ENCODE peak calls at places on chromosomes 12 and 14, in nine cellular contexts. J, V, M, G, I, P, S, W and Q are unnamed samples.
A peak's percentile ranks its signal among the peaks of the same experiment; 100 is the strongest.

GRCh38 chr12:103571286-103571685 is 15.8 kb upstream of the STAB2 start:
- DNase-seq in G (peak; percentile 4), J (no peak), S (peak; percentile 33), V (no peak), P (peak; percentile 89), I (no peak), W (no peak), M (peak; percentile 49), Q (no peak)

GRCh38 chr14:102901633-102902032 is 20.8 kb upstream of the AMN start:
- DNase-seq in G (no peak), V (no peak), M (no peak), W (no peak), P (no peak), J (no peak), I (no peak), S (no peak), Q (no peak)

GRCh38 chr12:12425616-12426015 is 68.7 kb downstream of the BORCS5 start:
- DNase-seq in I (no peak), W (no peak), P (no peak), J (peak; percentile 32), V (no peak), S (no peak), G (peak; percentile 21), M (no peak), Q (peak; percentile 12)

GRCh38 chr14:54312166-54312801 is 84.5 kb upstream of the CDKN3 start:
- DNase-seq in S (no peak), M (no peak), V (no peak), J (peak; percentile 88), W (peak; percentile 91), I (no peak), P (no peak), G (peak; percentile 92), Q (peak; percentile 77)

GRCh38 chr12:132489078-132489601 is 811 bp upstream of the FBRSL1 start:
- DNase-seq in S (peak; percentile 35), V (peak; percentile 52), M (peak; percentile 51), P (peak; percentile 37), W (no peak), I (no peak), J (no peak), G (no peak), Q (no peak)

GRCh38 chr12:90237841-90238240 is 529.2 kb upstream of the ATP2B1 start:
- DNase-seq in M (no peak), G (no peak), W (no peak), V (no peak), S (no peak), I (no peak), J (no peak), P (no peak), Q (no peak)

GRCh38 chr12:88036368-88036965 is 7.3 kb upstream of the C12orf50 start:
- DNase-seq in I (no peak), V (no peak), M (no peak), J (peak; percentile 38), S (no peak), W (no peak), G (peak; percentile 14), P (no peak), Q (peak; percentile 35)

GRCh38 chr12:108788076-108788782 is 56.9 kb upstream of the CORO1C start:
- DNase-seq in V (no peak), M (peak; percentile 79), S (no peak), W (no peak), I (no peak), P (no peak), G (no peak), J (no peak), Q (no peak)

GRCh38 chr12:79645235-79645630 is 45.5 kb downstream of the PAWR start:
- DNase-seq in M (no peak), I (no peak), P (no peak), S (no peak), J (no peak), V (no peak), G (no peak), W (no peak), Q (no peak)

GRCh38 chr14:93132472-93133065 is 16.8 kb upstream of the ITPK1 start:
- DNase-seq in J (peak; percentile 40), I (no peak), W (no peak), P (peak; percentile 26), M (no peak), S (peak; percentile 31), G (peak; percentile 33), V (no peak), Q (no peak)

GRCh38 chr12:96487214-96487613 is 2.2 kb upstream of the CFAP54 start:
- DNase-seq in I (no peak), W (peak; percentile 54), P (no peak), S (no peak), V (no peak), M (no peak), J (peak; percentile 65), G (peak; percentile 77), Q (no peak)

GRCh38 chr12:40107098-40107802 is 1.4 kb upstream of the SLC2A13 start:
- DNase-seq in S (peak; percentile 83), I (peak; percentile 93), G (peak; percentile 83), J (peak; percentile 61), M (peak; percentile 87), V (peak; percentile 69), P (peak; percentile 77), W (peak; percentile 32), Q (peak; percentile 33)

GRCh38 chr12:75814856-75815754 is 216.5 kb downstream of the PHLDA1 start:
- DNase-seq in J (peak; percentile 91), G (peak; percentile 98), S (no peak), W (peak; percentile 93), V (peak; percentile 32), M (no peak), I (no peak), P (peak; percentile 20), Q (peak; percentile 90)

GRCh38 chr12:115697341-115697740 is 580.2 kb downstream of the MED13L start:
- DNase-seq in I (no peak), P (no peak), G (no peak), W (no peak), S (no peak), J (no peak), V (no peak), M (no peak), Q (no peak)

GRCh38 chr12:45369065-45369464 is 153.2 kb downstream of the ANO6 start:
- DNase-seq in V (no peak), S (no peak), P (no peak), I (no peak), G (peak; percentile 73), J (peak; percentile 15), W (peak; percentile 29), M (no peak), Q (peak; percentile 13)

GRCh38 chr12:132194056-132194455 is 49.8 kb downstream of the NOC4L start:
- DNase-seq in G (no peak), W (no peak), J (no peak), I (no peak), M (no peak), S (no peak), P (no peak), V (no peak), Q (no peak)

GRCh38 chr12:116713529-116713928 is 24.3 kb downstream of the SPRING1 start:
- DNase-seq in V (no peak), J (no peak), S (no peak), I (no peak), G (no peak), M (no peak), P (no peak), W (no peak), Q (no peak)

GRCh38 chr12:13727707-13728147 is 253.7 kb downstream of the GRIN2B start:
- DNase-seq in J (no peak), I (no peak), W (no peak), P (peak; percentile 87), G (peak; percentile 42), V (no peak), S (no peak), M (no peak), Q (no peak)

GRCh38 chr12:93144109-93144508 is 215.0 kb upstream of the EEA1 start:
- DNase-seq in S (no peak), V (no peak), I (no peak), M (no peak), P (no peak), W (no peak), G (no peak), J (no peak), Q (no peak)

GRCh38 chr12:52035926-52036325 is 15.3 kb upstream of the NR4A1 start:
- DNase-seq in S (no peak), P (no peak), W (no peak), G (no peak), I (no peak), V (no peak), M (no peak), J (no peak), Q (no peak)

GRCh38 chr14:25037032-25037431 is 12.9 kb downstream of the STXBP6 start:
- DNase-seq in S (no peak), J (no peak), P (no peak), I (no peak), V (no peak), W (no peak), G (no peak), M (no peak), Q (no peak)

GRCh38 chr12:119383206-119383605 is 48.7 kb downstream of the CCDC60 start:
- DNase-seq in G (no peak), P (no peak), J (no peak), V (no peak), S (no peak), I (no peak), W (no peak), M (no peak), Q (no peak)

GRCh38 chr12:52044284-52044983 is 6.8 kb upstream of the NR4A1 start:
- DNase-seq in P (no peak), J (peak; percentile 91), W (peak; percentile 96), S (no peak), G (peak; percentile 59), V (no peak), I (peak; percentile 75), M (peak; percentile 87), Q (peak; percentile 90)

GRCh38 chr12:11773889-11774677 is 124.6 kb downstream of the ETV6 start:
- DNase-seq in J (no peak), W (no peak), S (no peak), V (no peak), I (no peak), P (no peak), M (no peak), G (no peak), Q (no peak)

GRCh38 chr12:68943848-68944247 is 10.9 kb upstream of the CPM start:
- DNase-seq in I (no peak), V (no peak), J (no peak), M (no peak), P (no peak), W (no peak), S (no peak), G (no peak), Q (no peak)

GRCh38 chr12:52542785-52543318 is 10.1 kb downstream of the KRT71 start:
- DNase-seq in W (no peak), P (no peak), V (no peak), S (no peak), G (no peak), I (no peak), M (no peak), J (no peak), Q (no peak)

GRCh38 chr14:74296037-74296467 is 6.7 kb downstream of the ABCD4 start:
- DNase-seq in G (no peak), I (no peak), J (no peak), M (no peak), S (no peak), V (no peak), W (no peak), P (no peak), Q (no peak)